ENCODE peak calls at places on chromosomes 1 and 21, in four cellular contexts. U is HCT116, E is stomach, Z is breast epithelium. O is an unnamed sample.
A peak's percentile ranks its signal among the peaks of the same experiment; 100 is the strongest.

GRCh38 chr1:196685506-196685905 is 33.7 kb downstream of the CFH start:
- DNase-seq in U (no peak), E (no peak), Z (no peak), O (no peak)

GRCh38 chr1:207952617-207953542 is 42.0 kb upstream of the CD34 start:
- DNase-seq in U (no peak), E (no peak), Z (no peak), O (no peak)

GRCh38 chr1:58628987-58629598 is 52.0 kb upstream of the TACSTD2 start:
- DNase-seq in U (no peak), E (no peak), Z (no peak), O (no peak)

GRCh38 chr21:33023574-33024277 is 2.0 kb upstream of the OLIG2 start:
- DNase-seq in U (no peak), E (no peak), Z (no peak), O (no peak)

GRCh38 chr21:38619865-38620513 is 121.7 kb upstream of the ERG start:
- DNase-seq in U (no peak), E (no peak), Z (no peak), O (no peak)

GRCh38 chr1:21702780-21703179 is 33.6 kb upstream of the RAP1GAP start:
- DNase-seq in U (no peak), E (no peak), Z (no peak), O (no peak)

GRCh38 chr21:15289896-15290841 is 225.4 kb upstream of the NRIP1 start:
- DNase-seq in U (no peak), E (peak; percentile 76), Z (no peak), O (peak; percentile 9)

GRCh38 chr1:24923485-24924113 is 6.5 kb downstream of the RUNX3 start:
- DNase-seq in U (no peak), E (no peak), Z (no peak), O (no peak)

GRCh38 chr1:202029171-202029665 is 18.8 kb downstream of the ELF3 start:
- DNase-seq in U (peak; percentile 73), E (no peak), Z (no peak), O (peak; percentile 60)

GRCh38 chr1:2175681-2176454 is 18.7 kb downstream of the FAAP20 start:
- DNase-seq in U (no peak), E (no peak), Z (no peak), O (no peak)

GRCh38 chr1:101288491-101288944 is 51.7 kb downstream of the S1PR1 start:
- DNase-seq in U (peak; percentile 72), E (peak; percentile 76), Z (peak; percentile 58), O (peak; percentile 50)

GRCh38 chr1:198556969-198557368 is 16.5 kb upstream of the ATP6V1G3 start:
- DNase-seq in U (no peak), E (peak; percentile 26), Z (no peak), O (no peak)

GRCh38 chr1:37498872-37499617 is 15.5 kb downstream of the MEAF6 start:
- DNase-seq in U (no peak), E (peak; percentile 69), Z (no peak), O (no peak)

GRCh38 chr1:179366093-179366800 is 476 bp downstream of the AXDND1 start:
- DNase-seq in U (no peak), E (no peak), Z (no peak), O (no peak)

GRCh38 chr1:223363856-223364684 is at the start of gene SUSD4:
- DNase-seq in U (no peak), E (peak; percentile 82), Z (no peak), O (no peak)

GRCh38 chr1:66624412-66625060 is 90.6 kb downstream of the SGIP1 start:
- DNase-seq in U (no peak), E (no peak), Z (no peak), O (no peak)

GRCh38 chr21:16942703-16943102 is 570.1 kb upstream of the CXADR start:
- DNase-seq in U (no peak), E (no peak), Z (no peak), O (no peak)

GRCh38 chr1:186497651-186498050 is 36.7 kb upstream of the PDC start:
- DNase-seq in U (no peak), E (no peak), Z (no peak), O (no peak)

GRCh38 chr1:118983558-118984021 is 4.6 kb downstream of the TBX15 start:
- DNase-seq in U (no peak), E (no peak), Z (no peak), O (no peak)

GRCh38 chr1:88783145-88783544 is 99.1 kb downstream of the PKN2 start:
- DNase-seq in U (no peak), E (no peak), Z (no peak), O (no peak)

GRCh38 chr1:168637350-168637991 is 61.1 kb downstream of the XCL1 start:
- DNase-seq in U (peak; percentile 69), E (no peak), Z (no peak), O (no peak)

GRCh38 chr1:109240158-109241152 is 8.9 kb upstream of the CELSR2 start:
- DNase-seq in U (no peak), E (peak; percentile 54), Z (peak; percentile 80), O (no peak)

GRCh38 chr1:59229138-59229537 is 67.8 kb upstream of the FGGY start:
- DNase-seq in U (no peak), E (no peak), Z (no peak), O (no peak)

GRCh38 chr1:29236993-29237905 is 927 bp downstream of the PTPRU start:
- DNase-seq in U (no peak), E (peak; percentile 44), Z (no peak), O (no peak)

GRCh38 chr1:175887981-175888428 is 144.6 kb upstream of the TNR start:
- DNase-seq in U (peak; percentile 21), E (peak; percentile 30), Z (no peak), O (peak; percentile 37)

GRCh38 chr1:93585059-93585966 is 96.3 kb downstream of the BCAR3 start:
- DNase-seq in U (no peak), E (peak; percentile 99), Z (peak; percentile 97), O (no peak)

GRCh38 chr21:34871026-34871908 is 177.8 kb downstream of the RUNX1 start:
- DNase-seq in U (no peak), E (no peak), Z (no peak), O (no peak)

GRCh38 chr1:6776895-6777294 is 8.4 kb upstream of the CAMTA1 start:
- DNase-seq in U (no peak), E (no peak), Z (no peak), O (no peak)

GRCh38 chr1:184143449-184143848 is 91.9 kb downstream of the TSEN15 start:
- DNase-seq in U (no peak), E (no peak), Z (no peak), O (no peak)

GRCh38 chr1:167668108-167668507 is 38.1 kb downstream of the RCSD1 start:
- DNase-seq in U (no peak), E (no peak), Z (no peak), O (no peak)

GRCh38 chr21:38816400-38816973 is 10.8 kb downstream of the ETS2 start:
- DNase-seq in U (no peak), E (no peak), Z (no peak), O (no peak)

GRCh38 chr1:101241485-101242225 is 4.8 kb downstream of the S1PR1 start:
- DNase-seq in U (no peak), E (no peak), Z (no peak), O (no peak)

GRCh38 chr1:205046870-205047269 is 3.9 kb downstream of the CNTN2 start:
- DNase-seq in U (no peak), E (no peak), Z (no peak), O (no peak)

GRCh38 chr1:230550428-230550827 is 91.9 kb upstream of the COG2 start:
- DNase-seq in U (no peak), E (no peak), Z (no peak), O (no peak)

GRCh38 chr1:20729990-20730689 is 2.4 kb downstream of the SH2D5 start:
- DNase-seq in U (no peak), E (no peak), Z (no peak), O (no peak)

DNA sequence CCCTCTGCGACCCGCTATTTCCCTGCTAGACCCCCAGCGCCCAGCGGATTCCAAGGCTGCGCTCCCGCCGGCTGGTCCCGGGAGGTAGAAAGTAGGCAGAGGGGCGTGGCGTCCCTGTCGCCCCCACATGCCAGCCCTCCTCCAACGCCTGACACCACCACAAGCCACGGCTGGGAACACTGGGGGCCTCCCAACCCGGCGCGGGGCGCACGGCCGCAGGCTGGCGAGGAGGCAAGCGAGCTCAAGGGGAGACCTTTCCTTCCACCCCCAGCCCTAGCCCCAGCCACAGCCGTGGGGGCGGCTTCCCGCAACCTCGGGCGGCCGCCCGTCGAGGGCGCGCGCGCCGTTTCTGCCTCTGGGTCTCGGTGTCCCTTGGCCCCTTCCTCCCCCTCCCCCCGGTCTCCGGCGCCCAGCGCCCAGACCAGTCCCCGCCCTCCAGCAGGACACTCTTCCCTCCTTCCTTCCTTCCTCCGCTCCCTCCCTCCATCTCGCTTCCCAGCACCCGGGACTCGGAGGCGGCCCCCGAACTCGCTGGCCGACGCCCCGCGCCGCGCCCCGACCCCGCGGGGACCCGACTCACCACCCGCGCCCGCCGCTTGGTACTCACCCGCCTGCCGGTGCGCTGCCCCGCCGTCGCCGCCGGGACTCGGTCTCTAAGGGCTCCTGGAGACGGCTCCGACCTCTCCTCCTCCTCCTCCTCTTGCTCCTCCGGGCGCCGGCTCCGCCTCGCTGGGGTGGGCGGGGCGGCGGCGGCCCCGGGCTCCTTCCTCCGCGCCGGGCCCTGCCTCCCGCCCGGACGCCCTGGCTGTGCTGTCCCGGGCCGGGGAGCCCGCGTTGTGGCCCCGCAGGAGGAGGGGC is at the start of gene GNG12:
- DNase-seq in U (peak; percentile 51), E (peak; percentile 77), Z (peak; percentile 60), O (peak; percentile 77)
- TF ChIP-seq POLR2A in U (peak; percentile 25), E (no peak), Z (no peak), O (peak; percentile 57)

GRCh38 chr21:44918107-44918470 is 2.6 kb downstream of the ITGB2 start:
- DNase-seq in U (no peak), E (no peak), Z (no peak), O (no peak)
- TF ChIP-seq POLR2A in U (no peak), E (no peak), Z (no peak), O (no peak)

DNA sequence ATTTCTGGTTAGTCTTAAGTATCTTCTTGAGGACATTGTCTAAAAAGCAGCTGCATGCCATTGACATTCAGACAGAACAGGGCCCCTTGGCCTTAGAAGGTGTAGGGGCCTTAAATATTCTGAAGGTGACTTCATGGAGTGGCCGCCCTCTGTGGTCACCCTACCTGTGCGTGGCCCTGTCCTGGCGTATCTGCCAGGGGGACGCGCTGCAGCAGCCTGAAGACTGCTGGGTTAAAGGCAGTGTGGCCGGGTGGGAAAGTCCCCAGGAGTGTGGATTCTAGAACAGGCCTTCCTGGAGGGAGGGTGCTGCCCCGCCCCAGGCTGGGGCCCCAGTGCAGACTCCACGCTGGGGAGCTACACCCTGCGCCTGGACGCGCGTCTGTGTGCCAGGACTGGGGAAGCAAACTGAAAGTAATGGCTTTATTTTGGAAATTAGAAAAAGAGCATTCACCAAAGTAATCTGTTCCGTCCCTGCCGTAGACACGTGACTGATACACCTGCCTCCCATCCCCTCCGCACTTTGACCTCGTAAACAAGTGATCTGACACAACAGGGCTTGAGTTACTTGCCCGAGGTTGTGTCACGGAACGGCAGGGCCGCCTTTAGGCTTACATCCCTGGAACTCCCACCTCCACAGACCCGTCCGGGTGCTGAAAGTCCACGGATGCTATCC is 1.8 kb downstream of the AGPAT3 start:
- DNase-seq in U (no peak), E (peak; percentile 78), Z (no peak), O (no peak)
- TF ChIP-seq POLR2A in U (no peak), E (no peak), Z (no peak), O (no peak)

DNA sequence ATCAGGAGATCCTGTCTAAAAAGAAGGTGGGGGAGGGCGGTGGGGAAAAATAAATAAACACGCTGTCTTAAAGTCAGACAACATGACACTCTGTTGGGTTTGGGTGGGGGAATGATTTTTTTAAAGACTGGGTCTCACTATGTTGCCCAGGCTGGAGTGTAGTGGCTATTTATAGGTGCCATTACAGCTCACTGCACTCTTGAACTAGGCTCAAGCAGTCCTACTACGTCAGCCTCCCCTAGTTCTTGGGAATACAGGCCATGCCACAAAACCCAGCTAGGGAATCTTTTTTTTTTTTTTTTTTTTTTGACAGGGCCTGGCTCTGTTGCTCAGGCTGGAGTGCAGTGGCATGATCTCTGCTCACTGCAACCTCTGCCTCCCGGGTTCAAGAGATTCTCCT is 2.4 kb upstream of the SNRPE start:
- DNase-seq in U (no peak), E (no peak), Z (no peak), O (no peak)
- TF ChIP-seq POLR2A in U (no peak), E (no peak), Z (no peak), O (no peak)

GRCh38 chr1:41017141-41018024 is 4.1 kb downstream of the SLFNL1 start:
- DNase-seq in U (no peak), E (no peak), Z (no peak), O (no peak)
- TF ChIP-seq POLR2A in U (no peak), E (no peak), Z (no peak), O (no peak)

O was measured in H54.